ENCODE peak calls at places on chromosomes 2 and 18, in seven cellular contexts. One of them, this sample, is unnamed.

GRCh38 chr2:62231541-62231940 is 35.6 kb downstream of the B3GNT2 start:
- DNase-seq in spleen: no peak
- DNase-seq in transverse colon: no peak
- DNase-seq in choroid plexus epithelial cell: no peak
- DNase-seq in tibial nerve: no peak
- DNase-seq in CD4-positive, CD25-positive, alpha-beta regulatory T cell: no peak
- DNase-seq in GM23248: no peak
- DNase-seq in this sample: no peak

GRCh38 chr2:7012141-7012809 is 95.1 kb downstream of the RNF144A start:
- DNase-seq in tibial nerve: no peak
- DNase-seq in choroid plexus epithelial cell: peak
- DNase-seq in transverse colon: no peak
- DNase-seq in CD4-positive, CD25-positive, alpha-beta regulatory T cell: no peak
- DNase-seq in spleen: peak
- DNase-seq in GM23248: peak
- DNase-seq in this sample: peak

GRCh38 chr2:165113414-165113813 is 90.4 kb downstream of the SCN3A start:
- DNase-seq in spleen: no peak
- DNase-seq in choroid plexus epithelial cell: peak
- DNase-seq in GM23248: peak
- DNase-seq in transverse colon: no peak
- DNase-seq in CD4-positive, CD25-positive, alpha-beta regulatory T cell: no peak
- DNase-seq in tibial nerve: no peak
- DNase-seq in this sample: peak

GRCh38 chr18:61991201-61991600 is 98.4 kb upstream of the RNF152 start:
- DNase-seq in GM23248: peak
- DNase-seq in tibial nerve: no peak
- DNase-seq in spleen: no peak
- DNase-seq in transverse colon: no peak
- DNase-seq in CD4-positive, CD25-positive, alpha-beta regulatory T cell: no peak
- DNase-seq in choroid plexus epithelial cell: peak
- DNase-seq in this sample: peak

GRCh38 chr2:127626917-127627739 is 18.8 kb upstream of the GPR17 start:
- DNase-seq in spleen: peak
- DNase-seq in transverse colon: no peak
- DNase-seq in tibial nerve: no peak
- DNase-seq in CD4-positive, CD25-positive, alpha-beta regulatory T cell: no peak
- DNase-seq in choroid plexus epithelial cell: no peak
- DNase-seq in GM23248: no peak
- DNase-seq in this sample: no peak

GRCh38 chr2:22126978-22127377 is 1003.2 kb downstream of the TDRD15 start:
- DNase-seq in transverse colon: no peak
- DNase-seq in choroid plexus epithelial cell: no peak
- DNase-seq in tibial nerve: no peak
- DNase-seq in CD4-positive, CD25-positive, alpha-beta regulatory T cell: no peak
- DNase-seq in spleen: no peak
- DNase-seq in GM23248: no peak
- DNase-seq in this sample: no peak

GRCh38 chr2:33217431-33217830 is 259.0 kb upstream of the RASGRP3 start:
- DNase-seq in transverse colon: no peak
- DNase-seq in GM23248: no peak
- DNase-seq in CD4-positive, CD25-positive, alpha-beta regulatory T cell: no peak
- DNase-seq in spleen: no peak
- DNase-seq in tibial nerve: no peak
- DNase-seq in choroid plexus epithelial cell: no peak
- DNase-seq in this sample: no peak

GRCh38 chr18:63073481-63073880 is 246.1 kb downstream of the BCL2 start:
- DNase-seq in transverse colon: no peak
- DNase-seq in spleen: no peak
- DNase-seq in GM23248: no peak
- DNase-seq in CD4-positive, CD25-positive, alpha-beta regulatory T cell: no peak
- DNase-seq in choroid plexus epithelial cell: no peak
- DNase-seq in tibial nerve: no peak
- DNase-seq in this sample: no peak

GRCh38 chr2:219681301-219682290 is 54.2 kb downstream of the SLC4A3 start:
- DNase-seq in transverse colon: no peak
- DNase-seq in tibial nerve: no peak
- DNase-seq in spleen: no peak
- DNase-seq in GM23248: peak
- DNase-seq in CD4-positive, CD25-positive, alpha-beta regulatory T cell: no peak
- DNase-seq in choroid plexus epithelial cell: peak
- DNase-seq in this sample: peak

GRCh38 chr2:164514491-164514890 is 106.8 kb downstream of the GRB14 start:
- DNase-seq in CD4-positive, CD25-positive, alpha-beta regulatory T cell: no peak
- DNase-seq in transverse colon: no peak
- DNase-seq in choroid plexus epithelial cell: peak
- DNase-seq in spleen: no peak
- DNase-seq in GM23248: peak
- DNase-seq in tibial nerve: no peak
- DNase-seq in this sample: no peak

DNA sequence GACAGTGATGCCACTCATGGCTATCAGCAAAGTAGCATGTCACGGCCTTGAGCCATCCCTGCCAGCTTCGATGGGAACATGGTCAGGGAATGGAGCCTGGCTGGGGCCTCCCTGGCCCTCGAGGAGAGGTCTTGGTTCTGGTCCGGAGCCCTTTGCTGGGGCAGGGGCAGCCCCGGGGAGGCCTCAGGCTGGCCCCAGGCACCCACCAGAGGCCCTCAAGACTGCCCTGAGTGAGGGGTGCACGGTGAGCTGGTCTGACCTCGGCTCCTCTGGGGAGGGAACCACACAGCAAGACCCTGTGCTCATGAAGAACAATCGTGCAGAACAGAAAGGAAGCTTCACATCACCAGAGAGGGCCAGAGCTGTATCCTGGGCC is 75.2 kb upstream of the OTOS start:
- DNase-seq in transverse colon: no peak
- DNase-seq in spleen: peak
- DNase-seq in choroid plexus epithelial cell: no peak
- DNase-seq in GM23248: no peak
- DNase-seq in CD4-positive, CD25-positive, alpha-beta regulatory T cell: no peak
- DNase-seq in tibial nerve: no peak
- DNase-seq in this sample: no peak
- H3K4me3 ChIP-seq in transverse colon: no peak
- H3K4me3 ChIP-seq in spleen: no peak
- H3K4me3 ChIP-seq in choroid plexus epithelial cell: no peak
- H3K4me3 ChIP-seq in GM23248: no peak
- H3K4me3 ChIP-seq in CD4-positive, CD25-positive, alpha-beta regulatory T cell: no peak
- H3K4me3 ChIP-seq in tibial nerve: no peak
- H3K4me3 ChIP-seq in this sample: no peak

GRCh38 chr18:9876867-9877654 is 8.7 kb upstream of the TXNDC2 start:
- DNase-seq in CD4-positive, CD25-positive, alpha-beta regulatory T cell: no peak
- DNase-seq in spleen: no peak
- DNase-seq in GM23248: peak
- DNase-seq in tibial nerve: no peak
- DNase-seq in transverse colon: no peak
- DNase-seq in choroid plexus epithelial cell: peak
- DNase-seq in this sample: peak
- H3K4me3 ChIP-seq in CD4-positive, CD25-positive, alpha-beta regulatory T cell: no peak
- H3K4me3 ChIP-seq in spleen: no peak
- H3K4me3 ChIP-seq in GM23248: peak
- H3K4me3 ChIP-seq in tibial nerve: no peak
- H3K4me3 ChIP-seq in transverse colon: no peak
- H3K4me3 ChIP-seq in choroid plexus epithelial cell: peak
- H3K4me3 ChIP-seq in this sample: peak

GRCh38 chr18:813405-814071 is 1.5 kb upstream of the YES1 start:
- DNase-seq in CD4-positive, CD25-positive, alpha-beta regulatory T cell: no peak
- DNase-seq in transverse colon: no peak
- DNase-seq in tibial nerve: no peak
- DNase-seq in spleen: no peak
- DNase-seq in GM23248: no peak
- DNase-seq in choroid plexus epithelial cell: no peak
- DNase-seq in this sample: no peak
- H3K4me3 ChIP-seq in CD4-positive, CD25-positive, alpha-beta regulatory T cell: peak
- H3K4me3 ChIP-seq in transverse colon: peak
- H3K4me3 ChIP-seq in tibial nerve: no peak
- H3K4me3 ChIP-seq in spleen: peak
- H3K4me3 ChIP-seq in GM23248: peak
- H3K4me3 ChIP-seq in choroid plexus epithelial cell: no peak
- H3K4me3 ChIP-seq in this sample: no peak

GRCh38 chr2:88087763-88088162 is 20.1 kb downstream of the SMYD1 start:
- DNase-seq in spleen: no peak
- DNase-seq in choroid plexus epithelial cell: no peak
- DNase-seq in tibial nerve: no peak
- DNase-seq in GM23248: no peak
- DNase-seq in CD4-positive, CD25-positive, alpha-beta regulatory T cell: no peak
- DNase-seq in transverse colon: no peak
- DNase-seq in this sample: no peak
- H3K4me3 ChIP-seq in spleen: no peak
- H3K4me3 ChIP-seq in choroid plexus epithelial cell: no peak
- H3K4me3 ChIP-seq in tibial nerve: no peak
- H3K4me3 ChIP-seq in GM23248: no peak
- H3K4me3 ChIP-seq in CD4-positive, CD25-positive, alpha-beta regulatory T cell: no peak
- H3K4me3 ChIP-seq in transverse colon: no peak
- H3K4me3 ChIP-seq in this sample: no peak

DNA sequence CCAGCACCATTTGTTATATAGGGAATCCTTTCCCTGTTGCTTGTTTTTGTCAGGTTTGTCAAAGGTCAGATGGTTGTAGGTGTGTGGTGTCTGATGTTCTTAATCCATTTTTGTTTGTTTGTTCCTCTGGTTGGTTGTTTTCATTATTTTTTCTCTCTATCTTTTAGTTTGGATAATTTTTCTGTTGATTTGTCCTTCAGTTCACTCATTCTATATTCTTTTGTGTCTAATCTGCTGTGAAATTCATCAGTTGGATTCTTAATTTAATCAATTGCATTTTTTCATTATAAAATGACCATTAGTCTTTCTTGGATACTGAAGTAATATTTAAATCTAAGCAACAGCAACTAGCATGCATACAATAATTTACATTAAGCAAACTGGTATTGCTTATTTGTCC is 206.7 kb upstream of the TRIB2 start:
- DNase-seq in CD4-positive, CD25-positive, alpha-beta regulatory T cell: no peak
- DNase-seq in tibial nerve: no peak
- DNase-seq in GM23248: no peak
- DNase-seq in transverse colon: no peak
- DNase-seq in choroid plexus epithelial cell: no peak
- DNase-seq in spleen: no peak
- DNase-seq in this sample: no peak
- H3K4me3 ChIP-seq in CD4-positive, CD25-positive, alpha-beta regulatory T cell: no peak
- H3K4me3 ChIP-seq in tibial nerve: no peak
- H3K4me3 ChIP-seq in GM23248: no peak
- H3K4me3 ChIP-seq in transverse colon: no peak
- H3K4me3 ChIP-seq in choroid plexus epithelial cell: no peak
- H3K4me3 ChIP-seq in spleen: no peak
- H3K4me3 ChIP-seq in this sample: no peak

DNA sequence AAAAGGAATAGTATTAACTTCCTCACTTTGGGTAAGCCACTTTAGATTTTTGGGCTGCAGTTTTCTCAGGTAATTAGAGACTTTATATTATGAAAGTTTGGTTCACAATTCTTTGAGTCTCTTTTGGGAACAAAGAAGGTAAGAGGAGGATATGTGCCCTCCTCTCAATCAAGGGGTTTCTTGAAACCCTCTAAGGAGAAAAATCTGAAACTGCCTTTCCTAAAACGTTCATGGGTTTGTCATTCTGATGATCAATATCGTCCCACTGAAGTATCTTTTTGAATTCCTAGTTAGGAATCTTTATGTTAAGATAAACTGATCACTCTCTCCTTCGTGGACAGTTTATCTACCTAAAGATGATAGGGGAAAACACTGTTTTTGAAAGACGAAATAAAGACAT is 42.4 kb upstream of the AKAIN1 start:
- DNase-seq in CD4-positive, CD25-positive, alpha-beta regulatory T cell: no peak
- DNase-seq in tibial nerve: no peak
- DNase-seq in transverse colon: no peak
- DNase-seq in choroid plexus epithelial cell: no peak
- DNase-seq in GM23248: no peak
- DNase-seq in spleen: no peak
- DNase-seq in this sample: no peak
- H3K4me3 ChIP-seq in CD4-positive, CD25-positive, alpha-beta regulatory T cell: peak
- H3K4me3 ChIP-seq in tibial nerve: peak
- H3K4me3 ChIP-seq in transverse colon: peak
- H3K4me3 ChIP-seq in choroid plexus epithelial cell: peak
- H3K4me3 ChIP-seq in GM23248: peak
- H3K4me3 ChIP-seq in spleen: no peak
- H3K4me3 ChIP-seq in this sample: peak

GRCh38 chr2:43132523-43133301 is 93.7 kb downstream of the ZFP36L2 start:
- DNase-seq in tibial nerve: no peak
- DNase-seq in GM23248: no peak
- DNase-seq in transverse colon: no peak
- DNase-seq in choroid plexus epithelial cell: no peak
- DNase-seq in spleen: peak
- DNase-seq in CD4-positive, CD25-positive, alpha-beta regulatory T cell: no peak
- DNase-seq in this sample: no peak
- H3K4me3 ChIP-seq in tibial nerve: no peak
- H3K4me3 ChIP-seq in GM23248: no peak
- H3K4me3 ChIP-seq in transverse colon: no peak
- H3K4me3 ChIP-seq in choroid plexus epithelial cell: no peak
- H3K4me3 ChIP-seq in spleen: no peak
- H3K4me3 ChIP-seq in CD4-positive, CD25-positive, alpha-beta regulatory T cell: peak
- H3K4me3 ChIP-seq in this sample: no peak

GRCh38 chr2:203237501-203238238 is 1.1 kb upstream of the CYP20A1 start:
- DNase-seq in spleen: no peak
- DNase-seq in transverse colon: no peak
- DNase-seq in tibial nerve: no peak
- DNase-seq in GM23248: no peak
- DNase-seq in CD4-positive, CD25-positive, alpha-beta regulatory T cell: no peak
- DNase-seq in choroid plexus epithelial cell: no peak
- DNase-seq in this sample: no peak
- H3K4me3 ChIP-seq in spleen: no peak
- H3K4me3 ChIP-seq in transverse colon: peak
- H3K4me3 ChIP-seq in tibial nerve: no peak
- H3K4me3 ChIP-seq in GM23248: peak
- H3K4me3 ChIP-seq in CD4-positive, CD25-positive, alpha-beta regulatory T cell: peak
- H3K4me3 ChIP-seq in choroid plexus epithelial cell: no peak
- H3K4me3 ChIP-seq in this sample: peak

This sample was measured in AG10803.